ENCODE peak calls at places on chromosomes 11 and 22, in eight cellular contexts. One of them, this sample, is unnamed.

GRCh38 chr22:38735465-38736256 is 20.1 kb downstream of the SUN2 start:
- DNase-seq in colonic mucosa: no peak
- DNase-seq in epithelial cell of esophagus: peak; percentile 23
- DNase-seq in dorsolateral prefrontal cortex: no peak
- DNase-seq in breast epithelium: no peak
- DNase-seq in fibroblast of villous mesenchyme: no peak
- DNase-seq in mammary epithelial cell: no peak
- DNase-seq in nephron progenitor cell: no peak
- DNase-seq in this sample: no peak

GRCh38 chr11:4680341-4680740 is 17.3 kb downstream of the OR51E2 start:
- DNase-seq in colonic mucosa: no peak
- DNase-seq in epithelial cell of esophagus: no peak
- DNase-seq in dorsolateral prefrontal cortex: no peak
- DNase-seq in breast epithelium: no peak
- DNase-seq in fibroblast of villous mesenchyme: no peak
- DNase-seq in mammary epithelial cell: no peak
- DNase-seq in nephron progenitor cell: no peak
- DNase-seq in this sample: no peak

GRCh38 chr22:19325296-19325950 is 33.9 kb upstream of the CLTCL1 start:
- DNase-seq in colonic mucosa: no peak
- DNase-seq in epithelial cell of esophagus: peak; percentile 77
- DNase-seq in dorsolateral prefrontal cortex: no peak
- DNase-seq in breast epithelium: no peak
- DNase-seq in fibroblast of villous mesenchyme: peak; percentile 25
- DNase-seq in mammary epithelial cell: peak; percentile 52
- DNase-seq in nephron progenitor cell: no peak
- DNase-seq in this sample: no peak

GRCh38 chr22:30396871-30397655 is at the start of gene SEC14L2:
- DNase-seq in colonic mucosa: peak; percentile 86
- DNase-seq in epithelial cell of esophagus: peak; percentile 64
- DNase-seq in dorsolateral prefrontal cortex: peak; percentile 88
- DNase-seq in breast epithelium: peak; percentile 84
- DNase-seq in fibroblast of villous mesenchyme: peak; percentile 38
- DNase-seq in mammary epithelial cell: peak; percentile 57
- DNase-seq in nephron progenitor cell: peak; percentile 76
- DNase-seq in this sample: peak; percentile 83

GRCh38 chr11:45651156-45651555 is 14.3 kb downstream of the CHST1 start:
- DNase-seq in colonic mucosa: no peak
- DNase-seq in epithelial cell of esophagus: no peak
- DNase-seq in dorsolateral prefrontal cortex: no peak
- DNase-seq in breast epithelium: no peak
- DNase-seq in fibroblast of villous mesenchyme: no peak
- DNase-seq in mammary epithelial cell: no peak
- DNase-seq in nephron progenitor cell: no peak
- DNase-seq in this sample: no peak

GRCh38 chr22:20151276-20151588 is 377 bp upstream of the CCDC188 start:
- DNase-seq in colonic mucosa: no peak
- DNase-seq in epithelial cell of esophagus: no peak
- DNase-seq in dorsolateral prefrontal cortex: no peak
- DNase-seq in breast epithelium: no peak
- DNase-seq in fibroblast of villous mesenchyme: no peak
- DNase-seq in mammary epithelial cell: no peak
- DNase-seq in nephron progenitor cell: no peak
- DNase-seq in this sample: no peak

GRCh38 chr22:19292262-19293230 is 1.0 kb upstream of the CLTCL1 start:
- DNase-seq in colonic mucosa: peak; percentile 28
- DNase-seq in epithelial cell of esophagus: peak; percentile 34
- DNase-seq in dorsolateral prefrontal cortex: no peak
- DNase-seq in breast epithelium: no peak
- DNase-seq in fibroblast of villous mesenchyme: peak; percentile 60
- DNase-seq in mammary epithelial cell: no peak
- DNase-seq in nephron progenitor cell: peak; percentile 6
- DNase-seq in this sample: peak; percentile 71

GRCh38 chr11:41085123-41085522 is 374.3 kb downstream of the LRRC4C start:
- DNase-seq in colonic mucosa: no peak
- DNase-seq in epithelial cell of esophagus: no peak
- DNase-seq in dorsolateral prefrontal cortex: no peak
- DNase-seq in breast epithelium: no peak
- DNase-seq in fibroblast of villous mesenchyme: no peak
- DNase-seq in mammary epithelial cell: no peak
- DNase-seq in nephron progenitor cell: no peak
- DNase-seq in this sample: no peak

GRCh38 chr22:32050678-32051515 is 7.8 kb downstream of the SLC5A1 start:
- DNase-seq in colonic mucosa: no peak
- DNase-seq in epithelial cell of esophagus: peak; percentile 99
- DNase-seq in dorsolateral prefrontal cortex: no peak
- DNase-seq in breast epithelium: no peak
- DNase-seq in fibroblast of villous mesenchyme: peak; percentile 86
- DNase-seq in mammary epithelial cell: peak; percentile 99
- DNase-seq in nephron progenitor cell: peak; percentile 8
- DNase-seq in this sample: peak; percentile 38

GRCh38 chr11:127334466-127334865 is 333.9 kb upstream of the KIRREL3 start:
- DNase-seq in colonic mucosa: no peak
- DNase-seq in epithelial cell of esophagus: no peak
- DNase-seq in dorsolateral prefrontal cortex: no peak
- DNase-seq in breast epithelium: no peak
- DNase-seq in fibroblast of villous mesenchyme: no peak
- DNase-seq in mammary epithelial cell: no peak
- DNase-seq in nephron progenitor cell: no peak
- DNase-seq in this sample: no peak

GRCh38 chr22:33811686-33812085 is 108.6 kb downstream of the LARGE1 start:
- DNase-seq in colonic mucosa: peak; percentile 50
- DNase-seq in epithelial cell of esophagus: no peak
- DNase-seq in dorsolateral prefrontal cortex: no peak
- DNase-seq in breast epithelium: no peak
- DNase-seq in fibroblast of villous mesenchyme: peak; percentile 87
- DNase-seq in mammary epithelial cell: no peak
- DNase-seq in nephron progenitor cell: peak; percentile 18
- DNase-seq in this sample: peak; percentile 71

GRCh38 chr11:58659404-58659803 is 36.9 kb downstream of the CNTF start:
- DNase-seq in colonic mucosa: no peak
- DNase-seq in epithelial cell of esophagus: peak; percentile 81
- DNase-seq in dorsolateral prefrontal cortex: no peak
- DNase-seq in breast epithelium: no peak
- DNase-seq in fibroblast of villous mesenchyme: no peak
- DNase-seq in mammary epithelial cell: peak; percentile 88
- DNase-seq in nephron progenitor cell: no peak
- DNase-seq in this sample: no peak

GRCh38 chr11:131914299-131914902 is 544.0 kb downstream of the NTM start:
- DNase-seq in colonic mucosa: no peak
- DNase-seq in epithelial cell of esophagus: peak; percentile 32
- DNase-seq in dorsolateral prefrontal cortex: no peak
- DNase-seq in breast epithelium: no peak
- DNase-seq in fibroblast of villous mesenchyme: peak; percentile 19
- DNase-seq in mammary epithelial cell: no peak
- DNase-seq in nephron progenitor cell: no peak
- DNase-seq in this sample: no peak

GRCh38 chr11:60119708-60120107 is 31.2 kb downstream of the MS4A2 start:
- DNase-seq in colonic mucosa: no peak
- DNase-seq in epithelial cell of esophagus: no peak
- DNase-seq in dorsolateral prefrontal cortex: no peak
- DNase-seq in breast epithelium: no peak
- DNase-seq in fibroblast of villous mesenchyme: no peak
- DNase-seq in mammary epithelial cell: no peak
- DNase-seq in nephron progenitor cell: no peak
- DNase-seq in this sample: no peak

GRCh38 chr11:95884364-95884763 is 39.5 kb downstream of the MTMR2 start:
- DNase-seq in colonic mucosa: no peak
- DNase-seq in epithelial cell of esophagus: peak; percentile 80
- DNase-seq in dorsolateral prefrontal cortex: no peak
- DNase-seq in breast epithelium: no peak
- DNase-seq in fibroblast of villous mesenchyme: peak; percentile 68
- DNase-seq in mammary epithelial cell: peak; percentile 79
- DNase-seq in nephron progenitor cell: no peak
- DNase-seq in this sample: no peak

GRCh38 chr11:26904801-26905200 is 89.1 kb upstream of the FIBIN start:
- DNase-seq in colonic mucosa: no peak
- DNase-seq in epithelial cell of esophagus: no peak
- DNase-seq in dorsolateral prefrontal cortex: no peak
- DNase-seq in breast epithelium: no peak
- DNase-seq in fibroblast of villous mesenchyme: no peak
- DNase-seq in mammary epithelial cell: no peak
- DNase-seq in nephron progenitor cell: no peak
- DNase-seq in this sample: no peak

GRCh38 chr11:86431258-86431657 is 56.6 kb downstream of the CCDC81 start:
- DNase-seq in colonic mucosa: no peak
- DNase-seq in epithelial cell of esophagus: no peak
- DNase-seq in dorsolateral prefrontal cortex: no peak
- DNase-seq in breast epithelium: no peak
- DNase-seq in fibroblast of villous mesenchyme: peak; percentile 19
- DNase-seq in mammary epithelial cell: no peak
- DNase-seq in nephron progenitor cell: no peak
- DNase-seq in this sample: no peak

GRCh38 chr22:44525872-44526271 is 27.8 kb upstream of the RTL6 start:
- DNase-seq in colonic mucosa: no peak
- DNase-seq in epithelial cell of esophagus: no peak
- DNase-seq in dorsolateral prefrontal cortex: no peak
- DNase-seq in breast epithelium: no peak
- DNase-seq in fibroblast of villous mesenchyme: peak; percentile 27
- DNase-seq in mammary epithelial cell: no peak
- DNase-seq in nephron progenitor cell: no peak
- DNase-seq in this sample: no peak

GRCh38 chr11:43222215-43222614 is 89.6 kb upstream of the API5 start:
- DNase-seq in colonic mucosa: no peak
- DNase-seq in epithelial cell of esophagus: peak; percentile 6
- DNase-seq in dorsolateral prefrontal cortex: no peak
- DNase-seq in breast epithelium: no peak
- DNase-seq in fibroblast of villous mesenchyme: no peak
- DNase-seq in mammary epithelial cell: peak; percentile 2
- DNase-seq in nephron progenitor cell: no peak
- DNase-seq in this sample: no peak

GRCh38 chr11:133778161-133778560 is 67.2 kb downstream of the SPATA19 start:
- DNase-seq in colonic mucosa: no peak
- DNase-seq in epithelial cell of esophagus: no peak
- DNase-seq in dorsolateral prefrontal cortex: peak; percentile 59
- DNase-seq in breast epithelium: no peak
- DNase-seq in fibroblast of villous mesenchyme: no peak
- DNase-seq in mammary epithelial cell: no peak
- DNase-seq in nephron progenitor cell: no peak
- DNase-seq in this sample: no peak

GRCh38 chr11:56474729-56475128 is 1.6 kb upstream of the OR5M3 start:
- DNase-seq in colonic mucosa: no peak
- DNase-seq in epithelial cell of esophagus: no peak
- DNase-seq in dorsolateral prefrontal cortex: no peak
- DNase-seq in breast epithelium: no peak
- DNase-seq in fibroblast of villous mesenchyme: no peak
- DNase-seq in mammary epithelial cell: no peak
- DNase-seq in nephron progenitor cell: no peak
- DNase-seq in this sample: no peak

DNA sequence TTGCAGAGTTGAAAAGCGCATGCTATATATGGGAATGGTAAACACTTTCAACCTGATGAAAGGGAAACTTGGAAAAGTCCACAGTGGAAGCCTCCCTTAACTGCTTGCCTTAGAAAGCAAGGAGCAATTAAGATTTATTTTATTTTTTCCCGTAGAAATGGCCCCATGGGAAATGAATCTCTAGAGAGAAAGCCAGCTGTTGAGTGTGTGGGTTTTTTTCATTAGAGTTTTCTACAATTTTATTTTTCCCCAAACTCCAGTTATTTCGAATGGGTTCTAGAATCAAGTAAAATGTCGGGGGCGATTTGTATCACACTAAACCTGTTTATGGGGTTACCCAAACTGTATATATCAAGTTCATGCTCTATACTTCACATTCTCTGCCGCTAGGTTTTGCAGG is at the start of gene OR5M3:
- DNase-seq in colonic mucosa: no peak
- DNase-seq in epithelial cell of esophagus: no peak
- DNase-seq in dorsolateral prefrontal cortex: no peak
- DNase-seq in breast epithelium: no peak
- DNase-seq in fibroblast of villous mesenchyme: no peak
- DNase-seq in mammary epithelial cell: no peak
- DNase-seq in nephron progenitor cell: no peak
- DNase-seq in this sample: no peak
- TF ChIP-seq CTCF in colonic mucosa: no peak
- TF ChIP-seq CTCF in epithelial cell of esophagus: no peak
- TF ChIP-seq CTCF in dorsolateral prefrontal cortex: no peak
- TF ChIP-seq CTCF in breast epithelium: no peak
- TF ChIP-seq CTCF in fibroblast of villous mesenchyme: no peak
- TF ChIP-seq CTCF in mammary epithelial cell: no peak
- TF ChIP-seq CTCF in nephron progenitor cell: no peak
- TF ChIP-seq CTCF in this sample: no peak

DNA sequence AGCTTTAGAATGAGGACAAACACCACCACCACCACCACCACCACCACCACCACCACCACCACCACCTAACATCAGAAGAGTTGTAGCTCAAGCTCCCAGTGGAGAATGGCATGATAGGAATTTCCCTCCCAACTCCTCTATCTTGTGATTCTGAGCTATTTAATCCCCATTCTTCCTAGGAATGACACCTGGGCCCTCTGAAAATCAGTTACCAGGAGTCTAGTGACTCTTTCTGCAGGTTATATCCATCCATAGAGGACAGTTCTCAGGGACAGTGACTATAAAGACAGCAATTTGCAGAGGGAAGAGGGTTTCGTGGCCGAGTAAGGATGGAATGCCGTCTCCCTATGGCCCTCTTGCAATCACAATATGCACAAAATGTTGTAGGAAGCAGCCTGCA is 27.8 kb downstream of the MYH9 start:
- DNase-seq in colonic mucosa: no peak
- DNase-seq in epithelial cell of esophagus: no peak
- DNase-seq in dorsolateral prefrontal cortex: no peak
- DNase-seq in breast epithelium: no peak
- DNase-seq in fibroblast of villous mesenchyme: no peak
- DNase-seq in mammary epithelial cell: no peak
- DNase-seq in nephron progenitor cell: no peak
- DNase-seq in this sample: no peak
- TF ChIP-seq CTCF in colonic mucosa: no peak
- TF ChIP-seq CTCF in epithelial cell of esophagus: no peak
- TF ChIP-seq CTCF in dorsolateral prefrontal cortex: no peak
- TF ChIP-seq CTCF in breast epithelium: no peak
- TF ChIP-seq CTCF in fibroblast of villous mesenchyme: no peak
- TF ChIP-seq CTCF in mammary epithelial cell: no peak
- TF ChIP-seq CTCF in nephron progenitor cell: no peak
- TF ChIP-seq CTCF in this sample: no peak

GRCh38 chr11:16881074-16881709 is 133.0 kb downstream of the PLEKHA7 start:
- DNase-seq in colonic mucosa: no peak
- DNase-seq in epithelial cell of esophagus: peak; percentile 84
- DNase-seq in dorsolateral prefrontal cortex: no peak
- DNase-seq in breast epithelium: no peak
- DNase-seq in fibroblast of villous mesenchyme: no peak
- DNase-seq in mammary epithelial cell: peak; percentile 89
- DNase-seq in nephron progenitor cell: peak; percentile 18
- DNase-seq in this sample: peak; percentile 29
- TF ChIP-seq CTCF in colonic mucosa: no peak
- TF ChIP-seq CTCF in epithelial cell of esophagus: peak; percentile 59
- TF ChIP-seq CTCF in dorsolateral prefrontal cortex: no peak
- TF ChIP-seq CTCF in breast epithelium: no peak
- TF ChIP-seq CTCF in fibroblast of villous mesenchyme: peak; percentile 39
- TF ChIP-seq CTCF in mammary epithelial cell: peak; percentile 68
- TF ChIP-seq CTCF in nephron progenitor cell: no peak
- TF ChIP-seq CTCF in this sample: peak; percentile 20

DNA sequence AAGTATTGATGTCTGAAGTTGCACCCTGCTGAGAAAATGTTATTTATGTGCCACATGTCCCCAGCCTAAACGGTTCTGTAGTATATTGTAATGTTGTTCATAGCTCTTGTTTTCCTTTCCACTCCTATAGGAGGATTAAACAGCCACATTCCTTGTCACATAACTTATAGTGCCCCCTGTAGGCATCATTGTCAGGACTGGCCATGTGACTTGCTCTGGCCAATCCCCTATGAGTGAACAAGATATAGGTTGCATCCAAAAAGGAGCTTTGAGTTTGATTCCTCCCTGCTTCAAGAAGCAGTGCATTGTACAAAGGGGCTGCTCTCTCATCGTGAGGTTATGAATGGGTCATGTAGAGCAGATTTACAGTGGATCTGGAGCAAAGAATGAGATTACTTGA is 717.6 kb upstream of the ANO5 start:
- DNase-seq in colonic mucosa: no peak
- DNase-seq in epithelial cell of esophagus: no peak
- DNase-seq in dorsolateral prefrontal cortex: no peak
- DNase-seq in breast epithelium: no peak
- DNase-seq in fibroblast of villous mesenchyme: no peak
- DNase-seq in mammary epithelial cell: no peak
- DNase-seq in nephron progenitor cell: no peak
- DNase-seq in this sample: no peak
- TF ChIP-seq CTCF in colonic mucosa: no peak
- TF ChIP-seq CTCF in epithelial cell of esophagus: no peak
- TF ChIP-seq CTCF in dorsolateral prefrontal cortex: no peak
- TF ChIP-seq CTCF in breast epithelium: no peak
- TF ChIP-seq CTCF in fibroblast of villous mesenchyme: no peak
- TF ChIP-seq CTCF in mammary epithelial cell: no peak
- TF ChIP-seq CTCF in nephron progenitor cell: no peak
- TF ChIP-seq CTCF in this sample: no peak